ENCODE peak calls at places on chromosomes 5 and 9, in four cellular contexts. C is uterus, Q is right lobe of liver, F is body of pancreas. W is an unnamed sample. For H3K4me1, the result is how much of the 10 kb centered on the place peaks cover.

GRCh38 chr5:174305241-174305681 is 259.8 kb downstream of the NSG2 start:
- DNase-seq in C (no peak), Q (no peak), F (no peak), W (no peak)

GRCh38 chr5:65020492-65020891 is 251.8 kb downstream of the CWC27 start:
- DNase-seq in C (no peak), Q (no peak), F (no peak), W (no peak)

GRCh38 chr9:77449177-77450092 is 198.7 kb downstream of the GNA14 start:
- DNase-seq in C (no peak), Q (no peak), F (no peak), W (no peak)

GRCh38 chr9:123208626-123209174 is 59.7 kb downstream of the STRBP start:
- DNase-seq in C (no peak), Q (no peak), F (no peak), W (peak)

GRCh38 chr9:126676685-126677143 is 63.0 kb downstream of the LMX1B start:
- DNase-seq in C (no peak), Q (peak), F (no peak), W (no peak)

GRCh38 chr5:108168915-108169314 is 213.0 kb downstream of the FBXL17 start:
- DNase-seq in C (no peak), Q (no peak), F (no peak), W (no peak)

GRCh38 chr9:89752154-89752553 is 147.3 kb downstream of the GADD45G start:
- DNase-seq in C (no peak), Q (no peak), F (no peak), W (no peak)

GRCh38 chr9:78130004-78130403 is 98.4 kb upstream of the GNAQ start:
- DNase-seq in C (no peak), Q (no peak), F (no peak), W (no peak)

GRCh38 chr9:84339951-84340350 is 607 bp downstream of the SLC28A3 start:
- DNase-seq in C (no peak), Q (no peak), F (no peak), W (no peak)

GRCh38 chr5:53557386-53557785 is 3.1 kb upstream of the NDUFS4 start:
- DNase-seq in C (no peak), Q (no peak), F (no peak), W (no peak)

GRCh38 chr9:38395653-38396370 is 3.3 kb downstream of the ALDH1B1 start:
- DNase-seq in C (no peak), Q (no peak), F (no peak), W (no peak)

GRCh38 chr9:23683021-23683431 is 143.0 kb downstream of the ELAVL2 start:
- DNase-seq in C (no peak), Q (no peak), F (no peak), W (no peak)

GRCh38 chr5:144309265-144309664 is 138.6 kb downstream of the KCTD16 start:
- DNase-seq in C (no peak), Q (no peak), F (no peak), W (no peak)

GRCh38 chr9:89668216-89668867 is 63.5 kb downstream of the GADD45G start:
- DNase-seq in C (no peak), Q (no peak), F (no peak), W (no peak)

GRCh38 chr5:172347653-172348052 is 64.1 kb upstream of the UBTD2 start:
- DNase-seq in C (no peak), Q (no peak), F (no peak), W (no peak)

GRCh38 chr5:139950436-139950835 is 92.7 kb downstream of the NRG2 start:
- DNase-seq in C (no peak), Q (no peak), F (no peak), W (no peak)

GRCh38 chr9:12993432-12993831 is 218.6 kb downstream of the LURAP1L start:
- DNase-seq in C (no peak), Q (no peak), F (no peak), W (no peak)

GRCh38 chr5:150300496-150301169 is 2.1 kb downstream of the ARSI start:
- DNase-seq in C (no peak), Q (no peak), F (no peak), W (no peak)

DNA sequence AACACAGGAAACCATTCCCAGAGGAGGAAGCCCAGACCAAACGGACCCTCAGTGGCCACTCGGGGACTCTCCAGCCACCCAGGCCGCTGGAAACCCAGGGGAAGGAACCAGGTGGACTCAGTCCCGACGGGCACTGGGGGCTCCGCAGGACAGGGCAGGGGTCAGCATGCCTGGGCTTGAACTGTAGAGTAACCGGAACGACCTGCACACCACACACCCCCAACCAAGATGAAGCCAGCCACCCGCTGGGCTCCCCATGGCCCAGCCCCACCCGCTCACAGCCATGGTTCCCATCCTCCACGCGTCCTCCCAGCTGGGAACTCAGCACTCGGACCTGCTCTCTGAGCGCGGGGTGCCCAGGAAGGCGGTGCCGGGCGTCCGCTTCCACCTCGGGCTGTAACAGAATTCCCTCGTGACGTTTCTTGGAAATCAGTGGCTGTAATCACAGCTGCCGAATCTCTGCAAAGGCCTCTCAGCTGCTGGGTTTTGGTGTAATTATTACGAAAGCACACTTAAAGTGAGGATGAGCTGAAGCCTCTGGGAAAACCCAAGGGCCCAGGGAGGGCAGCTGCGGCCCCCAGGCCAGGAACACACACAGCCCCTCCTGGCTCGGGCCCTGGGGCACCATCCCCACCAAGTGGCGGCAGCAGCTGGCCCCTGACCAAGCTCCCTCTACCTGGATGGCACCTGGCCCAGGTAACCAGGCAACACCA is 13.8 kb downstream of the NACC2 start:
- DNase-seq in C (no peak), Q (no peak), F (no peak), W (no peak)
- H3K4me1 ChIP-seq in C (under half), Q (under half), F (under half), W (under half)

DNA sequence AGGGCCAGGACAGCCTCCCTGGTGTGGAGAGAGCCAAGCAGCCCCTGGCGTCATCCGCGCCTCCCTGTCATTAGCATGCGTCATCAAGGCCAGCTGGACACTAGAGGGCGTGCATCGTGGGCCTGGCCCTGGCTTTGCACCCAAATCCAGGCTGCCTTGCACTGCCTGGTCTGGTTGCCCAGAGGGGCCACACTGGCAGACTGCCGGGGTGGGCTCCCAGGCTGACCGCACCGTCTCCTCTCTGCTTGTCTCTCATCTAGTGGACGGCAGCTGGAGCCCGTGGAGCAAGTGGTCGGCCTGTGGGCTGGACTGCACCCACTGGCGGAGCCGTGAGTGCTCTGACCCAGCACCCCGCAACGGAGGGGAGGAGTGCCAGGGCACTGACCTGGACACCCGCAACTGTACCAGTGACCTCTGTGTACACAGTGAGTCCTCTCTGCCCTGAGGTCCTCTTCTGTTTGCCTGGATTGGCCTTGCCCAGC is 29.0 kb downstream of the HK3 start:
- DNase-seq in C (no peak), Q (peak), F (no peak), W (no peak)
- TF ChIP-seq CTCF in C (no peak), Q (peak), F (peak), W (no peak)

DNA sequence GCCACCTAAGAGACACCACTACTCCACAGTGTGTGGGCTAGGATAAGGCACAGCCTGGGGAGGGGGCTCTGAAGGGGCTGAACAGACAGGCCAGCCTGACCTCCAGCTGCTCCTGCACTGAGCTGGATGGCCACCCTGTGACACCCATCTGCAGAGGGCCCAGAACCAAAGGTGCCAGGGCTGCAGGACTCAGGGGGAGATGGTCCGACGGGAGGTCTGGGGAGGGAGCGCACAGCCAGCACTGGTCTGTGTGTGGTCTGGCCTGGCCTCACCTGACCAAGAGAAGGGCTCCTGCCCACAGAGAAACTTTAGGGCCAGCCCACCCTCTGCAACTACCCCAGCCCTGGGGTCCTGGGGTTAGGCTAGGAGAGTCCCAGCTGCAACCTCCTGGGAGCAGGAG is 789 bp downstream of the LTC4S start:
- DNase-seq in C (no peak), Q (no peak), F (no peak), W (no peak)
- TF ChIP-seq POLR2A in C (no peak), Q (no peak), F (no peak), W (no peak)

GRCh38 chr9:34072868-34073590 is 24.3 kb upstream of the UBAP2 start:
- DNase-seq in C (peak), Q (no peak), F (peak), W (peak)

GRCh38 chr9:34072410-34072809 is 23.7 kb upstream of the UBAP2 start:
- DNase-seq in C (no peak), Q (no peak), F (no peak), W (peak)

GRCh38 chr9:34069831-34070230 is 21.1 kb upstream of the UBAP2 start:
- DNase-seq in C (no peak), Q (no peak), F (no peak), W (peak)

GRCh38 chr9:34070601-34071340 is 22.1 kb upstream of the UBAP2 start:
- DNase-seq in C (no peak), Q (no peak), F (no peak), W (no peak)
- H3K4me1 ChIP-seq in C (under half), Q (under half), F (under half), W (under half)

DNA sequence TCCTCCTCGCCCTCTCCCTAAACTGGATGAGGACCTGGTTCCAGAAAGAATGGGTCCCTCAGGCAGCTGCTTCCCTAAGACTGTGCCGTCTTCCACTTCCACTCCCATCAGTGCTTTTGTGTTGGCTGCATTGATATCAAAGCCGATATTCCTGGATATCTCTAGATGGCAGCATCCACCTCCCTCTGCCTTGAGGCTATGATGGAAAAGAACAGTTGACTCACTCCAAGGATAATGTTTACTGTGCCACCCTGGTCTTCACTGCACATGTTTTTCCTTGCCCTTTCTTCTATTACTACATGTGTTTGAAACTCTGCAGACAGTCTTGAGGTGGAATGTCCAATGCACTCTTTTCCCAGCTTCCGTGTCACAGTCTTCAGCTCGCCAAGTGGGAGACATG is 211.6 kb downstream of the MAST4 start:
- DNase-seq in C (no peak), Q (no peak), F (no peak), W (peak)
- TF ChIP-seq CTCF in C (peak), Q (peak), F (peak), W (peak)

DNA sequence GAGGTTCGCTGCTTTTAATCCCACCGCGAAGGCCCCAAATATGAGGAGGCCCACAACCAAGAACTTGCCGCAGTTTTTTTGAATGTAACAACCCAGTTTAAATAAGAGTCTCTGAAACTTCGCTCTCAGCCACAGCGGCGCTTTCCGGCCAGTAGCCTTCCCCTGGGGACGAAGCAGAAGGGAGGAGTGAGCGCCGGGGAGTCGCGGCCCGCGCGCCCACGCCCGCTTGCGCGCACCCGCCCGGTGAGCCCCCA is 10.4 kb downstream of the PTCH1 start:
- DNase-seq in C (peak), Q (no peak), F (no peak), W (no peak)
- TF ChIP-seq POLR2A in C (no peak), Q (no peak), F (peak), W (no peak)

GRCh38 chr9:114396558-114397218 is 8.9 kb upstream of the AKNA start:
- DNase-seq in C (peak), Q (no peak), F (no peak), W (no peak)
- H3K4me1 ChIP-seq in C (under half), Q (under half), F (under half), W (under half)

DNA sequence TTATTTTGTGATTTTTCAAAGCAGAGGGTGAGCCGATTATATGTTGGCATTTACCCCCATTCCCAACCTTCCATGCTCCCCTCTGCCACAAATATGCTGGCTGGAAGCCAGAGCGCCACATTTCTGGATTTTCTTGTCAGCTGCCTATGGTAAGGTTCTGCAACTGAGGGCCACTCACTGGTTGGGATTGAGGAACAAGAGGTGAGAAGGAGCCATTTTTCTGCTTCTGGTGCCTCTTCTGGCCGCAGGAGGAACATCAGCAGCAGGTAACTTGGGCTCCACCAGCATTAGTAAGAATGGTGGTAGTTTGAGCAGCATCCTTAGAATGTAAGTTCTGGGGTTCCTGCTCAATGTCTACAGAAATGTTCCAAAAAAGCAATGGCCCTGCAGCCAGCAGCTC is 159.5 kb upstream of the MAST4 start:
- DNase-seq in C (no peak), Q (no peak), F (no peak), W (no peak)
- TF ChIP-seq CTCF in C (no peak), Q (no peak), F (no peak), W (no peak)

W was measured in prostate gland.